ENCODE peak calls at places on chromosomes 5 and 9, in seven cellular contexts. A is cardiac muscle cell, I is iPS DF 6.9, N is tibial artery, P is pancreas, J is hepatocyte, R is endodermal cell. V is an unnamed sample.

GRCh38 chr5:95924720-95925119 is 36.9 kb downstream of the ELL2 start:
- DNase-seq in A (peak; percentile 51), I (no peak), N (no peak), P (no peak), J (peak; percentile 68), R (no peak), V (no peak)

GRCh38 chr5:175809531-175810121 is 61.8 kb upstream of the CPLX2 start:
- DNase-seq in A (peak; percentile 80), I (no peak), N (no peak), P (no peak), J (peak; percentile 75), R (peak; percentile 67), V (no peak)

GRCh38 chr5:180069589-180070247 is 1.8 kb downstream of the RNF130 start:
- DNase-seq in A (peak; percentile 20), I (no peak), N (no peak), P (no peak), J (no peak), R (peak; percentile 70), V (peak; percentile 52)

GRCh38 chr5:74934949-74935751 is 69.0 kb upstream of the FAM169A start:
- DNase-seq in A (peak; percentile 65), I (no peak), N (no peak), P (no peak), J (peak; percentile 32), R (peak; percentile 58), V (no peak)

GRCh38 chr9:81410201-81410600 is 279.1 kb downstream of the TLE1 start:
- DNase-seq in A (peak; percentile 34), I (no peak), N (no peak), P (no peak), J (no peak), R (no peak), V (no peak)

GRCh38 chr5:139690385-139691274 is 42.5 kb downstream of the CXXC5 start:
- DNase-seq in A (peak; percentile 72), I (no peak), N (peak; percentile 83), P (peak; percentile 82), J (peak; percentile 69), R (peak; percentile 75), V (no peak)

GRCh38 chr9:113807173-113808061 is 68.7 kb upstream of the ZNF618 start:
- DNase-seq in A (peak; percentile 75), I (peak; percentile 43), N (no peak), P (no peak), J (peak; percentile 48), R (peak; percentile 86), V (no peak)

GRCh38 chr5:134018154-134018985 is 13.6 kb upstream of the VDAC1 start:
- DNase-seq in A (peak; percentile 30), I (no peak), N (peak; percentile 23), P (no peak), J (peak; percentile 84), R (peak; percentile 55), V (no peak)

GRCh38 chr5:172886974-172887491 is 53.0 kb downstream of the ERGIC1 start:
- DNase-seq in A (peak; percentile 99), I (no peak), N (peak; percentile 83), P (peak; percentile 34), J (peak; percentile 64), R (no peak), V (peak; percentile 53)

GRCh38 chr5:77743181-77743580 is 33.0 kb downstream of the TBCA start:
- DNase-seq in A (peak; percentile 43), I (no peak), N (no peak), P (no peak), J (no peak), R (no peak), V (no peak)

GRCh38 chr9:7315746-7316457 is 483.7 kb downstream of the DMAC1 start:
- DNase-seq in A (peak; percentile 78), I (no peak), N (no peak), P (no peak), J (peak; percentile 53), R (no peak), V (no peak)

GRCh38 chr5:142697846-142698245 is 12.0 kb upstream of the FGF1 start:
- DNase-seq in A (peak; percentile 49), I (no peak), N (peak; percentile 84), P (no peak), J (no peak), R (no peak), V (peak; percentile 30)
- H3K27ac ChIP-seq in A (no peak overlapping the region), I (no peak overlapping the region), N (peak overlapping the region; percentile 70), P (no peak overlapping the region), J (no peak overlapping the region), R (no peak overlapping the region), V (peak overlapping the region; percentile 64)

DNA sequence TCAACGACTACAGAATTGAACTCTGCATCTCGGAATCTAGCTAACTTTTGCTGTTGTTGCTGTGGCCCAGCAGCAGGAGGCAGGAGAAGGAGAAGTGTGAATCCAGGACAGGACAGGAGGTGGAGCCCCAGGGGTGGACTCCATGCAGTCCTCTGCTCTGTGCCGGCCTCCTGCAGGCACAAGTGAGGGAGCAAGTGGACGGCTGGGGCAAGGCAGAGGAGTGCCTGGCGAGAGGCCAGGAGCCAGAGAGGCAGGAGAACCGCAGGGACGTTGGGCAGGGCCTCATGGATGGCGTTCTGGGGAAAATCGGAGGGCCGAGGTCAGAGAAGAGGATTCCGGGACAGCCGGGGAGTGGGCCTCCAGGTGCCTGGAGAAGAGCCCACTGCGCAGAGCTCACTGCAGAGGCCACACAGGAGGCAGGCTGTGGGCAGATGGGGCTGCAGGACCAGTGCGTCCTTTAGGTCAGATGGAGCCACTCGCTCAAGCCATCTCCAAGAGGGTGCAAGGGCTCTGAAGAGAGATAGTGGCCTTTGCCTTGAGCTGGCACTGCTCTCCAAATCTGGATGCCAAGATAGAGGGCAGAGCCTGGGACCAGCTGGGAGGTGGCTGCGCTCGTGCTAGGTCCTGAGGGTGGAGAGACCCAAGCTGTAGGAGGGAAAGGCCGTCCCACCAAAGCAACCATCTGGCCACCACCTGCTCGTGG is 214.0 kb downstream of the FANCC start:
- DNase-seq in A (peak; percentile 20), I (no peak), N (no peak), P (peak; percentile 74), J (no peak), R (peak; percentile 77), V (no peak)
- H3K27ac ChIP-seq in A (no peak overlapping the region), I (no peak overlapping the region), N (peak overlapping the region; percentile 93), P (no peak overlapping the region), J (no peak overlapping the region), R (no peak overlapping the region), V (peak overlapping the region; percentile 86)

DNA sequence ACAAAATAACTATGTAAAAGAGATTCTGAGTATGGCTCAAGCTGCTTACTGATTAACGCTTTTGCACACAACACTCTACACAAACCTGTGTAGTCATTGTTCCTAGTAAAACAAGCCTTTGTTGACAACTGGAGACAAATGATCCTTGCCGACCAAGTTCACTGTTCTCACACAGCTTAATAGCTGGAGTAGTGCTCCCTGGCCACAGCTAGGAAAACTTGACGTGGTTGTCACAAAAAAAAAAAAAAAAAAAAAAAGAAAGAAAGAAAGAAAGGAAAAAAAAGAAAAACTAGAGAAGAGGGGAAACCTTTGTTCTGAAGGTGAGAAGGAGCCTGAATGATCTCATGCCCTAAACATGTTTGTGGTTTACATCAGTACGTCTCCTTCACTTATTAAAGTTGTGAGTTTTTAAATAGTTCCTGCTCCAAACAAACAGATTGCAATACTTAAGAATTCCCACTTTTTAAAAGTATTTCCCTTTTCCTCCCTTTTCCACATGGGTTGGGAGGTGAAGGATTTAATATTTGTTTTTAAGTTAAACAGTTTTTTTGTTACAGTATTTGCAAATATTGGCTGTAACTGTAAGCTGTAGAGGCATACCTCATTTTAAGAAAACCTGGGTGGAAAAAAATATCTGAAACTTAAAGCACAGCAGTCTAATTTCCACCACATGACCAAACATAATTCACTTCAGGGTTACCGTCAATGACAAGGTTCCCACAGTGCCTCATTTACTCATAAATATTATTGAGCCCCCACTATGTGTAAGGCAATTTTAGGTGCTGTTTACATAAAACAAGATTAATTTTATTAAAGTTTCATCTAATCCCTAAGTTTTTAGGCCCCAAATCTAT is 63.7 kb downstream of the GLIS3 start:
- DNase-seq in A (peak; percentile 68), I (no peak), N (no peak), P (no peak), J (peak; percentile 56), R (peak; percentile 46), V (no peak)
- H3K27ac ChIP-seq in A (no peak overlapping the region), I (no peak overlapping the region), N (peak overlapping the region; percentile 43), P (peak overlapping the region; percentile 32), J (peak overlapping the region; percentile 68), R (no peak overlapping the region), V (peak overlapping the region; percentile 77)

DNA sequence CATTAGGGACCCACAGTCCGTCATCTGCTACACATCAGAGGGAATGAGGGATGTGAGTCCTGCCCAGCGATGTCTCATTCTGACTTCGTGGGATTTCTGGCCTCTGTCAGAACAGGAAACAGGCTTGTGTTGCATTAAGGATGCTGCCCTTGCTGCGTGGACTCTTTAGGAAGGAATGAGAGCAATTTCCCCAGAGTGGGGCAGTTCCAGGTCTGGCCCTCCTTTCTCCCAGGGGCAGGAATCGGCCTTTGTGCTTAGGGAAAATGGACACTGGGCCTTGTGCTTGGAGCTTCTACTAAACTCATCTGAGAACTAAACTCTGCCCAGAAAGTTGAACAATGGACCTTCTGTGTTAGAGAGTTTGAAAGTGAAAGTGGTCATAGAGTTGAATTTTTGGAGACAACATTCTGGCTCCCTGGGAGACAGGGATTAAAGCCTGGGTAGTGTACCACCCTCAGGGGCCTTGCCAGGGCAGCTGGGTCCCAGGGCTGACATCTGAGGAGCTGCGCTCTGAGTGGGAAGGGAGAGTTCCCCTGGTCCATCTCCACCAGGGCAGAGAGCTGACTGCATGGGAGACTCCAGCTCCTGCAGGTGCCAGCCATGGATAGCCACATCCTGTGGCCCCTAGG is 37.8 kb upstream of the S1PR3 start:
- DNase-seq in A (peak; percentile 72), I (no peak), N (no peak), P (no peak), J (no peak), R (no peak), V (peak; percentile 49)
- H3K27ac ChIP-seq in A (no peak overlapping the region), I (no peak overlapping the region), N (no peak overlapping the region), P (no peak overlapping the region), J (no peak overlapping the region), R (no peak overlapping the region), V (peak overlapping the region; percentile 53)

DNA sequence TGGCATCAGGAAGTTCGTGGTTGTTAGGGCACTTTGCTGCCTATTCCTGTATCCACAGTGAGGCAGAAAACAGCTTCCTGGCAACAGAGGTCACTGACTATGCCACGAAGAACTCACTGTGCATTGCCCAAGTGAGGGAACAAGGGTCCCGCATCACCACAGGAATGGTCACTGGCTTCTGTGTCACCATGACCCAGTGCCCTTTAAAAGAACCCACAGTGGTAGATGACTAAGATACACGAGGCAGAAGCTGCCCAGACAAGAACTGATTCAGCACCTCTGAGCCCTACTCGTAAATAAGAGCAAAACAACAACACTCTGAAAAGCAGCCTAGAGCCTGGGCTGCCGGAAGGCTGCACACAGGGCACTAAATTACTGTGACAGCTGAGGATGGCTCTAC is 236.6 kb upstream of the RASEF start:
- DNase-seq in A (peak; percentile 38), I (no peak), N (no peak), P (no peak), J (peak; percentile 8), R (no peak), V (no peak)
- H3K27ac ChIP-seq in A (no peak overlapping the region), I (no peak overlapping the region), N (no peak overlapping the region), P (no peak overlapping the region), J (no peak overlapping the region), R (no peak overlapping the region), V (no peak overlapping the region)

GRCh38 chr9:2765250-2765880 is 48.1 kb downstream of the KCNV2 start:
- DNase-seq in A (no peak), I (no peak), N (no peak), P (no peak), J (peak; percentile 20), R (peak; percentile 67), V (no peak)
- H3K27ac ChIP-seq in A (peak overlapping the region; percentile 77), I (no peak overlapping the region), N (no peak overlapping the region), P (no peak overlapping the region), J (no peak overlapping the region), R (no peak overlapping the region), V (no peak overlapping the region)

GRCh38 chr5:140926211-140926902 is at the start of gene PCDHAC1:
- DNase-seq in A (peak; percentile 69), I (peak; percentile 78), N (peak; percentile 74), P (peak; percentile 95), J (peak; percentile 96), R (peak; percentile 99), V (peak; percentile 63)

GRCh38 chr5:140925806-140926205 is 293 bp upstream of the PCDHAC1 start:
- DNase-seq in A (no peak), I (peak; percentile 16), N (no peak), P (no peak), J (no peak), R (no peak), V (no peak)

GRCh38 chr5:140926903-140927573 is 939 bp downstream of the PCDHAC1 start:
- DNase-seq in A (peak; percentile 28), I (peak; percentile 25), N (no peak), P (peak; percentile 66), J (peak; percentile 64), R (peak; percentile 84), V (no peak)
- H3K27ac ChIP-seq in A (no peak overlapping the region), I (no peak overlapping the region), N (no peak overlapping the region), P (peak overlapping the region; percentile 14), J (peak overlapping the region; percentile 64), R (no peak overlapping the region), V (no peak overlapping the region)